ENCODE peak calls at places on chromosome 5, in ten cellular contexts. One of them, this sample, is unnamed. For H3K4me1, the result is how much of the 10 kb centered on the place peaks cover.

GRCh38 chr5:178419651-178420050 is 170.5 kb downstream of the COL23A1 start:
- DNase-seq in MM.1S: no peak
- DNase-seq in H9: no peak
- DNase-seq in neuronal stem cell: no peak
- DNase-seq in neural progenitor cell: no peak
- DNase-seq in heart right ventricle: no peak
- DNase-seq in PC-9: no peak
- DNase-seq in lower lobe of right lung: no peak
- DNase-seq in psoas muscle: no peak
- DNase-seq in left ventricle myocardium inferior: no peak
- DNase-seq in this sample: no peak

GRCh38 chr5:90488791-90489190 is 14.1 kb downstream of the POLR3G start:
- DNase-seq in neural progenitor cell: no peak
- DNase-seq in psoas muscle: no peak
- DNase-seq in H9: no peak
- DNase-seq in left ventricle myocardium inferior: no peak
- DNase-seq in PC-9: no peak
- DNase-seq in MM.1S: no peak
- DNase-seq in lower lobe of right lung: no peak
- DNase-seq in neuronal stem cell: no peak
- DNase-seq in heart right ventricle: no peak
- DNase-seq in this sample: no peak

GRCh38 chr5:152673601-152674000 is 268.5 kb upstream of the NMUR2 start:
- DNase-seq in H9: no peak
- DNase-seq in psoas muscle: no peak
- DNase-seq in MM.1S: no peak
- DNase-seq in lower lobe of right lung: no peak
- DNase-seq in heart right ventricle: no peak
- DNase-seq in neural progenitor cell: no peak
- DNase-seq in PC-9: no peak
- DNase-seq in left ventricle myocardium inferior: no peak
- DNase-seq in neuronal stem cell: no peak
- DNase-seq in this sample: no peak

GRCh38 chr5:74075496-74075895 is 449.5 kb downstream of the ARHGEF28 start:
- DNase-seq in MM.1S: no peak
- DNase-seq in H9: no peak
- DNase-seq in PC-9: no peak
- DNase-seq in lower lobe of right lung: no peak
- DNase-seq in neural progenitor cell: peak
- DNase-seq in psoas muscle: no peak
- DNase-seq in heart right ventricle: no peak
- DNase-seq in left ventricle myocardium inferior: no peak
- DNase-seq in neuronal stem cell: no peak
- DNase-seq in this sample: no peak

GRCh38 chr5:81785311-81785710 is 34.4 kb upstream of the SSBP2 start:
- DNase-seq in left ventricle myocardium inferior: no peak
- DNase-seq in lower lobe of right lung: no peak
- DNase-seq in MM.1S: no peak
- DNase-seq in neuronal stem cell: no peak
- DNase-seq in psoas muscle: no peak
- DNase-seq in PC-9: no peak
- DNase-seq in heart right ventricle: no peak
- DNase-seq in neural progenitor cell: no peak
- DNase-seq in H9: no peak
- DNase-seq in this sample: no peak

GRCh38 chr5:112616812-112617547 is 120.7 kb upstream of the APC start:
- DNase-seq in lower lobe of right lung: no peak
- DNase-seq in PC-9: no peak
- DNase-seq in MM.1S: peak
- DNase-seq in left ventricle myocardium inferior: no peak
- DNase-seq in heart right ventricle: no peak
- DNase-seq in neuronal stem cell: no peak
- DNase-seq in H9: no peak
- DNase-seq in neural progenitor cell: no peak
- DNase-seq in psoas muscle: no peak
- DNase-seq in this sample: no peak

GRCh38 chr5:76451046-76451701 is 48.1 kb downstream of the IQGAP2 start:
- DNase-seq in PC-9: no peak
- DNase-seq in lower lobe of right lung: no peak
- DNase-seq in left ventricle myocardium inferior: no peak
- DNase-seq in H9: no peak
- DNase-seq in heart right ventricle: no peak
- DNase-seq in MM.1S: no peak
- DNase-seq in neural progenitor cell: no peak
- DNase-seq in psoas muscle: no peak
- DNase-seq in neuronal stem cell: no peak
- DNase-seq in this sample: no peak

GRCh38 chr5:88172847-88173758 is 95.5 kb downstream of the TMEM161B start:
- DNase-seq in H9: peak
- DNase-seq in PC-9: no peak
- DNase-seq in neural progenitor cell: peak
- DNase-seq in MM.1S: no peak
- DNase-seq in lower lobe of right lung: no peak
- DNase-seq in psoas muscle: no peak
- DNase-seq in neuronal stem cell: peak
- DNase-seq in left ventricle myocardium inferior: no peak
- DNase-seq in heart right ventricle: no peak
- DNase-seq in this sample: no peak

GRCh38 chr5:160379485-160379884 is 9.1 kb upstream of the C1QTNF2 start:
- DNase-seq in psoas muscle: no peak
- DNase-seq in heart right ventricle: no peak
- DNase-seq in H9: no peak
- DNase-seq in left ventricle myocardium inferior: no peak
- DNase-seq in PC-9: no peak
- DNase-seq in neural progenitor cell: no peak
- DNase-seq in MM.1S: peak
- DNase-seq in lower lobe of right lung: no peak
- DNase-seq in neuronal stem cell: no peak
- DNase-seq in this sample: no peak

GRCh38 chr5:83925952-83926351 is 205.3 kb upstream of the HAPLN1 start:
- DNase-seq in neuronal stem cell: no peak
- DNase-seq in heart right ventricle: no peak
- DNase-seq in lower lobe of right lung: no peak
- DNase-seq in left ventricle myocardium inferior: no peak
- DNase-seq in psoas muscle: no peak
- DNase-seq in MM.1S: no peak
- DNase-seq in H9: no peak
- DNase-seq in PC-9: no peak
- DNase-seq in neural progenitor cell: no peak
- DNase-seq in this sample: no peak

GRCh38 chr5:101687630-101688029 is 608.5 kb downstream of the SLCO4C1 start:
- DNase-seq in PC-9: no peak
- DNase-seq in psoas muscle: no peak
- DNase-seq in heart right ventricle: no peak
- DNase-seq in neuronal stem cell: no peak
- DNase-seq in H9: no peak
- DNase-seq in left ventricle myocardium inferior: no peak
- DNase-seq in neural progenitor cell: no peak
- DNase-seq in lower lobe of right lung: no peak
- DNase-seq in MM.1S: no peak
- DNase-seq in this sample: no peak

GRCh38 chr5:98679963-98680362 is 93.5 kb upstream of the RGMB start:
- DNase-seq in psoas muscle: no peak
- DNase-seq in lower lobe of right lung: no peak
- DNase-seq in neuronal stem cell: no peak
- DNase-seq in MM.1S: no peak
- DNase-seq in left ventricle myocardium inferior: no peak
- DNase-seq in PC-9: no peak
- DNase-seq in neural progenitor cell: no peak
- DNase-seq in H9: no peak
- DNase-seq in heart right ventricle: no peak
- DNase-seq in this sample: no peak

GRCh38 chr5:132492386-132492785 is 1.8 kb upstream of the IRF1 start:
- DNase-seq in neural progenitor cell: no peak
- DNase-seq in lower lobe of right lung: no peak
- DNase-seq in heart right ventricle: no peak
- DNase-seq in PC-9: no peak
- DNase-seq in H9: no peak
- DNase-seq in psoas muscle: no peak
- DNase-seq in MM.1S: no peak
- DNase-seq in neuronal stem cell: no peak
- DNase-seq in left ventricle myocardium inferior: no peak
- DNase-seq in this sample: no peak
- H3K4me1 ChIP-seq in neural progenitor cell: under half
- H3K4me1 ChIP-seq in lower lobe of right lung: half or more
- H3K4me1 ChIP-seq in heart right ventricle: under half
- H3K4me1 ChIP-seq in PC-9: under half
- H3K4me1 ChIP-seq in H9: under half
- H3K4me1 ChIP-seq in psoas muscle: under half
- H3K4me1 ChIP-seq in MM.1S: under half
- H3K4me1 ChIP-seq in neuronal stem cell: under half
- H3K4me1 ChIP-seq in left ventricle myocardium inferior: half or more
- H3K4me1 ChIP-seq in this sample: half or more

GRCh38 chr5:151144922-151145321 is 12.7 kb downstream of the ANXA6 start:
- DNase-seq in psoas muscle: no peak
- DNase-seq in neuronal stem cell: no peak
- DNase-seq in MM.1S: peak
- DNase-seq in H9: no peak
- DNase-seq in heart right ventricle: no peak
- DNase-seq in PC-9: no peak
- DNase-seq in neural progenitor cell: no peak
- DNase-seq in lower lobe of right lung: no peak
- DNase-seq in left ventricle myocardium inferior: no peak
- DNase-seq in this sample: no peak
- H3K4me1 ChIP-seq in psoas muscle: half or more
- H3K4me1 ChIP-seq in neuronal stem cell: under half
- H3K4me1 ChIP-seq in MM.1S: half or more
- H3K4me1 ChIP-seq in H9: under half
- H3K4me1 ChIP-seq in heart right ventricle: half or more
- H3K4me1 ChIP-seq in PC-9: under half
- H3K4me1 ChIP-seq in neural progenitor cell: under half
- H3K4me1 ChIP-seq in lower lobe of right lung: half or more
- H3K4me1 ChIP-seq in left ventricle myocardium inferior: half or more
- H3K4me1 ChIP-seq in this sample: half or more

GRCh38 chr5:139634028-139634325 is 14.2 kb upstream of the CXXC5 start:
- DNase-seq in neuronal stem cell: no peak
- DNase-seq in H9: no peak
- DNase-seq in psoas muscle: no peak
- DNase-seq in left ventricle myocardium inferior: no peak
- DNase-seq in MM.1S: no peak
- DNase-seq in neural progenitor cell: no peak
- DNase-seq in lower lobe of right lung: no peak
- DNase-seq in PC-9: no peak
- DNase-seq in heart right ventricle: no peak
- DNase-seq in this sample: no peak

GRCh38 chr5:139633295-139634027 is 14.7 kb upstream of the CXXC5 start:
- DNase-seq in neuronal stem cell: peak
- DNase-seq in psoas muscle: peak
- DNase-seq in PC-9: peak
- DNase-seq in MM.1S: peak
- DNase-seq in lower lobe of right lung: peak
- DNase-seq in heart right ventricle: peak
- DNase-seq in H9: peak
- DNase-seq in left ventricle myocardium inferior: no peak
- DNase-seq in neural progenitor cell: peak
- DNase-seq in this sample: peak

GRCh38 chr5:139635191-139635590 is 13.0 kb upstream of the CXXC5 start:
- DNase-seq in MM.1S: no peak
- DNase-seq in lower lobe of right lung: no peak
- DNase-seq in PC-9: no peak
- DNase-seq in left ventricle myocardium inferior: no peak
- DNase-seq in psoas muscle: no peak
- DNase-seq in H9: no peak
- DNase-seq in neural progenitor cell: no peak
- DNase-seq in neuronal stem cell: no peak
- DNase-seq in heart right ventricle: no peak
- DNase-seq in this sample: peak

GRCh38 chr5:139635606-139636206 is 12.4 kb upstream of the CXXC5 start:
- DNase-seq in heart right ventricle: peak
- DNase-seq in neural progenitor cell: peak
- DNase-seq in MM.1S: peak
- DNase-seq in PC-9: peak
- DNase-seq in psoas muscle: peak
- DNase-seq in lower lobe of right lung: peak
- DNase-seq in left ventricle myocardium inferior: peak
- DNase-seq in H9: no peak
- DNase-seq in neuronal stem cell: no peak
- DNase-seq in this sample: peak

GRCh38 chr5:139634541-139634940 is 13.6 kb upstream of the CXXC5 start:
- DNase-seq in heart right ventricle: no peak
- DNase-seq in neuronal stem cell: no peak
- DNase-seq in PC-9: no peak
- DNase-seq in lower lobe of right lung: no peak
- DNase-seq in H9: no peak
- DNase-seq in psoas muscle: no peak
- DNase-seq in left ventricle myocardium inferior: no peak
- DNase-seq in MM.1S: no peak
- DNase-seq in neural progenitor cell: no peak
- DNase-seq in this sample: no peak
- H3K4me1 ChIP-seq in heart right ventricle: under half
- H3K4me1 ChIP-seq in neuronal stem cell: under half
- H3K4me1 ChIP-seq in PC-9: under half
- H3K4me1 ChIP-seq in lower lobe of right lung: under half
- H3K4me1 ChIP-seq in H9: under half
- H3K4me1 ChIP-seq in psoas muscle: under half
- H3K4me1 ChIP-seq in left ventricle myocardium inferior: under half
- H3K4me1 ChIP-seq in MM.1S: half or more
- H3K4me1 ChIP-seq in neural progenitor cell: under half
- H3K4me1 ChIP-seq in this sample: under half

GRCh38 chr5:140344683-140345423 is 1.6 kb downstream of the HBEGF start:
- DNase-seq in neural progenitor cell: no peak
- DNase-seq in left ventricle myocardium inferior: no peak
- DNase-seq in heart right ventricle: no peak
- DNase-seq in neuronal stem cell: no peak
- DNase-seq in lower lobe of right lung: no peak
- DNase-seq in psoas muscle: peak
- DNase-seq in MM.1S: no peak
- DNase-seq in PC-9: peak
- DNase-seq in H9: no peak
- DNase-seq in this sample: no peak
- H3K4me1 ChIP-seq in neural progenitor cell: under half
- H3K4me1 ChIP-seq in left ventricle myocardium inferior: half or more
- H3K4me1 ChIP-seq in heart right ventricle: half or more
- H3K4me1 ChIP-seq in neuronal stem cell: under half
- H3K4me1 ChIP-seq in lower lobe of right lung: half or more
- H3K4me1 ChIP-seq in psoas muscle: half or more
- H3K4me1 ChIP-seq in MM.1S: under half
- H3K4me1 ChIP-seq in PC-9: half or more
- H3K4me1 ChIP-seq in H9: under half
- H3K4me1 ChIP-seq in this sample: under half

DNA sequence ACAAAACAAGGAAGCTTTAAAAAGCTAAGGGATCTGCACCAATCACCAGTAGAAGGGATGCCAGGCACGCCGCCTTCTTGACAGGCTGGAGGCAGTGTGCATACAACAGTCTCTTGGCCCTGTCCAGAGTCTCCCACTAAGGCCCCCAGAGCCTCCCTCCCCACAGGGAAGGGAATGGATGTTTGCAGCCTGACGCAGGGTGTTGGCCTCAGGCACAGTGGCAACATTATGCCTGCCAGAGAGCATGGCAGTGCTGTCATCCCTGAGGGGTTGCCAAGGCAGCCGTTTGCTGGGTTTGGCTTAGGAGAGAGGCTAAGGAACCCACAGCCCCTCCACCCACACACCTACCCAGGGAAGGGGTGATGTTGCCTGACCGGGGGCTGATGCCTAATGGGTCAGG is 4.8 kb downstream of the HBEGF start:
- DNase-seq in left ventricle myocardium inferior: peak
- DNase-seq in psoas muscle: peak
- DNase-seq in PC-9: no peak
- DNase-seq in lower lobe of right lung: no peak
- DNase-seq in neuronal stem cell: no peak
- DNase-seq in MM.1S: no peak
- DNase-seq in H9: no peak
- DNase-seq in heart right ventricle: peak
- DNase-seq in neural progenitor cell: no peak
- DNase-seq in this sample: no peak
- H3K4me1 ChIP-seq in left ventricle myocardium inferior: half or more
- H3K4me1 ChIP-seq in psoas muscle: half or more
- H3K4me1 ChIP-seq in PC-9: half or more
- H3K4me1 ChIP-seq in lower lobe of right lung: half or more
- H3K4me1 ChIP-seq in neuronal stem cell: under half
- H3K4me1 ChIP-seq in MM.1S: under half
- H3K4me1 ChIP-seq in H9: under half
- H3K4me1 ChIP-seq in heart right ventricle: half or more
- H3K4me1 ChIP-seq in neural progenitor cell: under half
- H3K4me1 ChIP-seq in this sample: half or more